ENCODE peak calls at places on chromosomes 13 and 19, in four cellular contexts. Q, D, J and L are unnamed samples.

GRCh38 chr13:87130401-87130800 is 540.8 kb upstream of the SLITRK5 start:
- DNase-seq in D (no peak), Q (no peak), J (no peak), L (no peak)

GRCh38 chr19:13051581-13052165 is 51.0 kb downstream of the LYL1 start:
- DNase-seq in D (no peak), Q (peak), J (peak), L (no peak)

GRCh38 chr13:75415720-75416119 is 66.2 kb downstream of the TBC1D4 start:
- DNase-seq in Q (peak), D (no peak), J (no peak), L (no peak)

GRCh38 chr13:59408738-59409137 is 755.0 kb downstream of the DIAPH3 start:
- DNase-seq in Q (no peak), D (no peak), J (no peak), L (no peak)

GRCh38 chr19:4970558-4971423 is 1.9 kb downstream of the KDM4B start:
- DNase-seq in J (peak), D (no peak), Q (no peak), L (no peak)

GRCh38 chr19:51131780-51132680 is 7.3 kb downstream of the SIGLEC9 start:
- DNase-seq in D (no peak), J (peak), Q (peak), L (no peak)

GRCh38 chr13:48944221-48944620 is 31.5 kb upstream of the FNDC3A start:
- DNase-seq in D (no peak), Q (no peak), J (no peak), L (no peak)

GRCh38 chr19:18541992-18542935 is 1.1 kb downstream of the FKBP8 start:
- DNase-seq in D (no peak), J (no peak), Q (no peak), L (no peak)

GRCh38 chr19:49324801-49325491 is at the start of gene SLC6A16:
- DNase-seq in J (no peak), Q (no peak), D (no peak), L (peak)

GRCh38 chr13:114118763-114119123 is 13.7 kb downstream of the RASA3 start:
- DNase-seq in J (no peak), Q (peak), D (no peak), L (no peak)

GRCh38 chr13:44373601-44374347 is at the start of gene SERP2:
- DNase-seq in Q (no peak), J (no peak), D (no peak), L (peak)

GRCh38 chr19:55461974-55462628 is 659 bp upstream of the ISOC2 start:
- DNase-seq in D (no peak), Q (peak), J (peak), L (no peak)

GRCh38 chr13:71977028-71977427 is 110.0 kb upstream of the DACH1 start:
- DNase-seq in D (no peak), J (no peak), Q (no peak), L (no peak)

GRCh38 chr13:44692173-44692713 is 116.1 kb upstream of the TSC22D1 start:
- DNase-seq in J (peak), D (no peak), Q (peak), L (no peak)

GRCh38 chr13:63864171-63864902 is 2448.7 kb upstream of the PCDH20 start:
- DNase-seq in Q (peak), J (no peak), D (no peak), L (no peak)

GRCh38 chr19:35741216-35741541 is 1.1 kb downstream of the IGFLR1 start:
- DNase-seq in D (no peak), J (no peak), Q (no peak), L (no peak)

GRCh38 chr19:35743640-35744306 is 1.4 kb downstream of the U2AF1L4 start:
- DNase-seq in J (no peak), D (no peak), Q (no peak), L (no peak)

GRCh38 chr19:35740423-35741215 is 1.6 kb downstream of the IGFLR1 start:
- DNase-seq in J (peak), D (peak), Q (peak), L (peak)

GRCh38 chr19:35744335-35744687 is 907 bp downstream of the U2AF1L4 start:
- DNase-seq in J (no peak), D (no peak), Q (no peak), L (no peak)

DNA sequence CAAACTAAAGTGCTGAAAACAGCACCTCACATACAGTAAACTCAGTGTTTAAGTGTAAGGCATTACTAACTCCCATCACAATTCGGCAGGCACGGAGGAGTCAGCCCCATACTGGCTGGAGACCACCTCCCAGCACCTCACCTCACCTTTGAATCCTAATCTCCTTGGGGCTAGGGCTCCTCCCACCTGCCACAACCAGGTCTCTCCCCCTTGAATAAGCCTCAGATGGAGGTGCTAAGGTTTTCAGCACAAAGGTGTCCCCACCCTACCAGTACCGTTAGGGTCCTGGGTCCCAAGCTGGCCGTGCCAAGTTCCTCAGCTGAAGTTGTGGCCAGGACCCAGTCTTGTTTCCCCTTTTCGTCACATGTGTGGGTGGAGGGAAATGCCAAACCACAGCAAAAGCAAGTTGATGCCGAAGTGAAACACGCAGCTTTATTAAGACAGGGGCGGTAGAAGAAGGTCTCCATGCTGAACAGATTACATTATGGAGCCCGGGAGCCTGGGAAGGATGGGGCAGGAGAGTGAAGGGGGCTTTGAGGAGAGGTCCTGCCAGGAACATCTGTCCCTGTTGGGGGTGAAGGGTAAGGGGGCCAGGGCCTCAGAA is at the start of gene IGFLR1:
- DNase-seq in D (peak), Q (no peak), J (no peak), L (no peak)
- TF ChIP-seq CHD1 in D (no peak), Q (no peak), J (no peak), L (no peak)

GRCh38 chr19:1460033-1460995 is 10.4 kb downstream of the APC2 start:
- DNase-seq in J (no peak), Q (no peak), D (no peak), L (no peak)

GRCh38 chr19:1459479-1459878 is 9.6 kb downstream of the APC2 start:
- DNase-seq in Q (no peak), J (no peak), D (no peak), L (no peak)

GRCh38 chr19:1465191-1466016 is 13.6 kb downstream of the C19orf25 start:
- DNase-seq in J (no peak), Q (peak), D (no peak), L (no peak)

GRCh38 chr19:1457892-1458291 is 8.0 kb downstream of the APC2 start:
- DNase-seq in Q (no peak), J (no peak), D (no peak), L (no peak)

DNA sequence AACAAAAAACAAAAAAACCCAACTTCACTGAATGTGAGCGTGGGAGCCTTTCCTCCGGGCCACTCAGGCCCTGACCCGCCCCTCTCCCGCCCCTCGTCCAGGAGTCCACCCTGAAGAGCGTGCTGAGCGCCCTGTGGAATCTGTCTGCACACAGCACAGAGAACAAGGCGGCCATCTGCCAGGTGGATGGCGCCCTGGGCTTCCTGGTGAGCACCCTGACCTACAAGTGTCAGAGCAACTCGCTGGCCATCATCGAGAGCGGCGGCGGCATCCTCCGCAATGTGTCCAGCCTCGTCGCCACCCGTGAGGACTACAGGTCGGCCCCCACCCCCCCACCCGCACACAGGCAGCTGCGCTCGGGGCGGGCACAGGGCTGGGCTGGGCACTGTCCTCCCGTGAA is 11.9 kb downstream of the APC2 start:
- DNase-seq in D (no peak), Q (no peak), J (no peak), L (no peak)
- TF ChIP-seq CHD1 in D (no peak), Q (no peak), J (no peak), L (no peak)

GRCh38 chr13:98374750-98375149 is 197.7 kb upstream of the RNF113B start:
- DNase-seq in D (no peak), Q (no peak), J (no peak), L (no peak)
- TF ChIP-seq CHD1 in D (no peak), Q (no peak), J (no peak), L (no peak)

DNA sequence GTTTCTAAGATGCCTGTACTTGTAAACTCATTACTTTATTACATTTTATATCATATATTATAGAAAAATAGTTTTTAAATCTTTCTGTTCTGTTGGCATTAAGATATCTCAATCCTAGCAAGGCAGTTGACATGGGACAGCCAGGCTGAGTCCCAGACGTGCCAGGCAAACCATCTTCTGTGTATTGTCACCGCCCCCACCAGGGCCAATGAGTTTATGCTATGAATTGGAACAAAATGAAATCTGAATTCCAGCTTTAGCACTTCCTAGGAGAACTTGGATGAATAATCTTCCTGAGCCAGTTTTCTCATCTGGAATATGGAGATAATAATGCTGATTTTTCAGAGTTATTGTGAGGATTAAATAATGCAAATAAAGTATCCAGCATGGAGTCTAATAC is 79.9 kb upstream of the GSX1 start:
- DNase-seq in Q (no peak), J (no peak), D (no peak), L (no peak)
- TF ChIP-seq CHD1 in Q (no peak), J (no peak), D (no peak), L (no peak)